ENCODE peak calls at places on chromosomes 7 and 10, in four cellular contexts. W is Panc1, C is SK-N-MC, I is right atrium auricular region. K is an unnamed sample. For H3K36me3, the result is how much of the 10 kb centered on the place peaks cover.

GRCh38 chr10:129021597-129022304 is 445.3 kb upstream of the MGMT start:
- DNase-seq in W (no peak), C (no peak), I (no peak), K (no peak)

GRCh38 chr10:60818134-60818770 is 40.0 kb downstream of the CDK1 start:
- DNase-seq in W (no peak), C (no peak), I (no peak), K (no peak)

GRCh38 chr10:12418000-12418399 is 68.7 kb downstream of the CAMK1D start:
- DNase-seq in W (no peak), C (no peak), I (peak), K (no peak)

GRCh38 chr10:131310904-131311660 is 439 bp downstream of the TCERG1L start:
- DNase-seq in W (no peak), C (no peak), I (no peak), K (no peak)

GRCh38 chr7:75842836-75843446 is 29.3 kb upstream of the CCL24 start:
- DNase-seq in W (peak), C (peak), I (no peak), K (no peak)

GRCh38 chr7:28922618-28923331 is 35.4 kb downstream of the TRIL start:
- DNase-seq in W (no peak), C (peak), I (peak), K (peak)

GRCh38 chr7:31882187-31882586 is 188.0 kb downstream of the PDE1C start:
- DNase-seq in W (no peak), C (no peak), I (peak), K (no peak)

GRCh38 chr7:108135446-108136190 is 5.5 kb upstream of the LAMB4 start:
- DNase-seq in W (no peak), C (no peak), I (no peak), K (no peak)

GRCh38 chr7:67716729-67717128 is 720.1 kb downstream of the TYW1 start:
- DNase-seq in W (no peak), C (no peak), I (no peak), K (no peak)

GRCh38 chr10:7475046-7475860 is 64.4 kb upstream of the SFMBT2 start:
- DNase-seq in W (no peak), C (no peak), I (peak), K (no peak)

GRCh38 chr7:3154317-3154716 is 110.7 kb upstream of the CARD11 start:
- DNase-seq in W (no peak), C (no peak), I (no peak), K (no peak)

GRCh38 chr7:35657125-35657524 is 37.8 kb downstream of the HERPUD2 start:
- DNase-seq in W (no peak), C (no peak), I (no peak), K (no peak)

GRCh38 chr7:149869291-149869650 is 4.5 kb upstream of the ATP6V0E2 start:
- DNase-seq in W (no peak), C (no peak), I (peak), K (no peak)

GRCh38 chr7:13532028-13532753 is 457.3 kb downstream of the ETV1 start:
- DNase-seq in W (no peak), C (no peak), I (no peak), K (no peak)

GRCh38 chr10:14063531-14064317 is 267.0 kb downstream of the FRMD4A start:
- DNase-seq in W (no peak), C (no peak), I (peak), K (no peak)

GRCh38 chr10:124648738-124649137 is 95.4 kb downstream of the FAM53B start:
- DNase-seq in W (no peak), C (no peak), I (no peak), K (peak)

GRCh38 chr7:144063710-144064109 is 5.9 kb upstream of the OR2A25 start:
- DNase-seq in W (no peak), C (no peak), I (no peak), K (no peak)

DNA sequence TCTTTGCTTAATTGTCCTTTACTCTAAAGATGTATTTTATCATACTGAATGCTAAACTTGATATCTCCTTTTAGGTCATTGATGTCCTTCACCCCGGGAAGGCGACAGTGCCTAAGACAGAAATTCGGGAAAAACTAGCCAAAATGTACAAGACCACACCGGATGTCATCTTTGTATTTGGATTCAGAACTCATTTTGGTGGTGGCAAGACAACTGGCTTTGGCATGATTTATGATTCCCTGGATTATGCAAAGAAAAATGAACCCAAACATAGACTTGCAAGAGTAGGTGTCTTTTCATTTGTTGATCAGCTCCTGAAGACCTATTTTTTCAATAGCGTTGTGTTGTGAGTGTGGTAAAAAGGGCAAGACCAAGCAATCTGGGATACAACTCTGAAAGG is 1.8 kb downstream of the RPS24 start:
- DNase-seq in W (no peak), C (no peak), I (no peak), K (no peak)
- H3K36me3 ChIP-seq in W (half or more), C (half or more), I (half or more), K (half or more)

GRCh38 chr7:66556549-66557213 is 72.0 kb upstream of the KCTD7 start:
- DNase-seq in W (no peak), C (no peak), I (no peak), K (no peak)
- H3K36me3 ChIP-seq in W (under half), C (under half), I (under half), K (under half)

DNA sequence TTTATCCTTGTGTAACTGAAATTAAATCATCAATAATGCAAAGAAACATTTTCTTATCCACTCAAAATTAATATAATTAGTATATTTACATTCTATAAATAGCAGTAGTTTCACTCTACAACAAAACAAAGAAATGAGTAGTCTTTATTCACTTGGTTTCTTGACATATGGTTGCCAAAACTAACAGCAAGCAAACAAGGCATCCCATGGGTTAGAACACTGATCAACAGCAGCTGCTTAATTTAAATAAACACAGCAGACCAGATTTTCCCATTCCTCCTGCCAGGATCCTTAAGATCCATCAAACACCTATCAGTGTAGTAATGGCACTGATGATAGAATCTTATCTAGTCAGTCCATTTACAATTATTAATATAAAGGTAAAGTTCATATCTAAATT is 22.1 kb downstream of the NCAPG2 start:
- DNase-seq in W (no peak), C (no peak), I (no peak), K (no peak)
- H3K36me3 ChIP-seq in W (under half), C (half or more), I (under half), K (under half)

GRCh38 chr10:55466806-55467504 is 665.9 kb upstream of the PCDH15 start:
- DNase-seq in W (no peak), C (no peak), I (no peak), K (no peak)

GRCh38 chr10:55460008-55460407 is 659.0 kb upstream of the PCDH15 start:
- DNase-seq in W (no peak), C (no peak), I (no peak), K (no peak)

GRCh38 chr10:55464083-55464482 is 663.1 kb upstream of the PCDH15 start:
- DNase-seq in W (no peak), C (no peak), I (no peak), K (no peak)
- H3K36me3 ChIP-seq in W (under half), C (under half), I (under half), K (under half)

DNA sequence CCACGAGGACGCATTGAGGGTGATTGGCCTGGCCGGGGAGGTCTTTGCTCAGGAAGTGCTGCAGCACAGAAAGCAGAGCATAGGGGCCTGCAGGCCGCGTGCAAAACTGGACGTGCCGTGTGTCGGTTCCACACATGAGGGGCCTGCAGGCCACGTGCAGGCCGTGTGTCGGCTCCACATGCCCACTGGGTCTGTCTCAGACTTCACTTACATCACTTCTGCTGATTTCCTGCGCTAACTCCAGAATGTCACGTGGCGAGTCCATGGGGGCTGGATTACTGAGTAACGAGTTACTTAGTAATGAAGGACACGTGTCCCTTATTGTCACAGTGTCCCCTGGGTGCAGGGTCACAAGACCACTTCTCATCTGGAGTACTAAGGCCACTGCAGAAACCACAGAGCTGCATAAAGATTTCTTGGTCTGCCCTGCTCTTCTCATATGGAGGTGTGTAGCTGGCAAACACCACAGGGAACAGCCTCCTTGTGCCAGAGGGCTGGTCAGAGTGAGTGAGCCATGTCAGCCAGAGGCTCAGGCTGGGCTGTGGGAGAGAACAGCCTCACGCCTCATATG is 60.8 kb downstream of the GDI2 start:
- DNase-seq in W (no peak), C (no peak), I (no peak), K (no peak)
- H3K36me3 ChIP-seq in W (under half), C (under half), I (under half), K (under half)

GRCh38 chr10:101244321-101245050 is 15.2 kb upstream of the LBX1 start:
- DNase-seq in W (no peak), C (no peak), I (no peak), K (no peak)

GRCh38 chr10:101246639-101247038 is 17.4 kb upstream of the LBX1 start:
- DNase-seq in W (no peak), C (no peak), I (no peak), K (no peak)

DNA sequence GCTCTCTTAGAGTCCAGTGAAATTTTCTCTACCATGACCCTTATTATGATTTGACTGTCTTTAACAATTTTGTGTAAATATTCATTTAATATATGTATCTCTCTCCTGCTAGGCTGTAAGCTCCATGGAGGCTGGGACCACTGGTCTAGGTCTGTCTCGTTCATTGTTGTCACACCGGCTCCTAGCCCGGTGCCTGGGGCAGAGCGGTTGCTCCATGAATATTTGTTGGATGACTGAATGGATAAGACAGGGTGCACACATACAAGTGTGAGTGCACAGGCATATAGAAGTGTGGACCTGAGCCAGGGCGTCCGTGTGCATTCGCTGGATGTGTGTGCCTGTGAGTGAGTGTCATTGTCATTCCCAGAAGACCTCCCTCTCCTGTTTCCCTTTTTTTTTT is 20.9 kb upstream of the LBX1 start:
- DNase-seq in W (no peak), C (no peak), I (no peak), K (no peak)
- H3K36me3 ChIP-seq in W (under half), C (under half), I (under half), K (under half)